ENCODE peak calls at places on chromosomes 5 and 9, in six cellular contexts. One of them, this sample, is unnamed.

GRCh38 chr5:92849798-92850197 is 731.2 kb downstream of the NR2F1-AS1 start:
- DNase-seq in GM13976: no peak
- DNase-seq in cardiac fibroblast: no peak
- DNase-seq in fibroblast of the aortic adventitia: peak
- DNase-seq in endothelial cell of umbilical vein: no peak
- DNase-seq in CD8-positive, alpha-beta T cell: no peak
- DNase-seq in this sample: no peak

GRCh38 chr9:83707518-83707767 is 315 bp downstream of the UBQLN1 start:
- DNase-seq in endothelial cell of umbilical vein: peak
- DNase-seq in GM13976: no peak
- DNase-seq in cardiac fibroblast: peak
- DNase-seq in CD8-positive, alpha-beta T cell: no peak
- DNase-seq in fibroblast of the aortic adventitia: no peak
- DNase-seq in this sample: no peak

GRCh38 chr5:67409342-67409741 is 212.7 kb upstream of the CD180 start:
- DNase-seq in cardiac fibroblast: no peak
- DNase-seq in endothelial cell of umbilical vein: no peak
- DNase-seq in fibroblast of the aortic adventitia: no peak
- DNase-seq in GM13976: no peak
- DNase-seq in CD8-positive, alpha-beta T cell: no peak
- DNase-seq in this sample: no peak

GRCh38 chr9:109907810-109908458 is 127.9 kb downstream of the PALM2AKAP2 start:
- DNase-seq in GM13976: no peak
- DNase-seq in CD8-positive, alpha-beta T cell: no peak
- DNase-seq in cardiac fibroblast: no peak
- DNase-seq in endothelial cell of umbilical vein: no peak
- DNase-seq in fibroblast of the aortic adventitia: no peak
- DNase-seq in this sample: no peak

GRCh38 chr5:146283344-146283761 is 55.3 kb upstream of the POU4F3 start:
- DNase-seq in cardiac fibroblast: peak
- DNase-seq in fibroblast of the aortic adventitia: peak
- DNase-seq in GM13976: no peak
- DNase-seq in endothelial cell of umbilical vein: peak
- DNase-seq in CD8-positive, alpha-beta T cell: no peak
- DNase-seq in this sample: no peak

GRCh38 chr5:177111720-177112394 is 21.7 kb upstream of the NSD1 start:
- DNase-seq in GM13976: peak
- DNase-seq in CD8-positive, alpha-beta T cell: peak
- DNase-seq in cardiac fibroblast: peak
- DNase-seq in fibroblast of the aortic adventitia: peak
- DNase-seq in endothelial cell of umbilical vein: peak
- DNase-seq in this sample: peak

GRCh38 chr9:32552172-32552872 is at the start of the genes SMIM27 and TOPORS:
- DNase-seq in endothelial cell of umbilical vein: peak
- DNase-seq in CD8-positive, alpha-beta T cell: peak
- DNase-seq in GM13976: peak
- DNase-seq in cardiac fibroblast: peak
- DNase-seq in fibroblast of the aortic adventitia: peak
- DNase-seq in this sample: peak

GRCh38 chr5:116420540-116420939 is 154.1 kb downstream of the SEMA6A start:
- DNase-seq in cardiac fibroblast: no peak
- DNase-seq in fibroblast of the aortic adventitia: no peak
- DNase-seq in endothelial cell of umbilical vein: peak
- DNase-seq in GM13976: no peak
- DNase-seq in CD8-positive, alpha-beta T cell: no peak
- DNase-seq in this sample: no peak

GRCh38 chr5:96529559-96529958 is 96.5 kb upstream of the PCSK1 start:
- DNase-seq in cardiac fibroblast: no peak
- DNase-seq in fibroblast of the aortic adventitia: no peak
- DNase-seq in CD8-positive, alpha-beta T cell: no peak
- DNase-seq in GM13976: no peak
- DNase-seq in endothelial cell of umbilical vein: no peak
- DNase-seq in this sample: no peak

GRCh38 chr9:101353683-101354082 is 31.1 kb downstream of the BAAT start:
- DNase-seq in GM13976: no peak
- DNase-seq in cardiac fibroblast: no peak
- DNase-seq in CD8-positive, alpha-beta T cell: no peak
- DNase-seq in fibroblast of the aortic adventitia: no peak
- DNase-seq in endothelial cell of umbilical vein: no peak
- DNase-seq in this sample: no peak

GRCh38 chr5:131246515-131246914 is 17.3 kb upstream of the CDC42SE2 start:
- DNase-seq in cardiac fibroblast: no peak
- DNase-seq in CD8-positive, alpha-beta T cell: no peak
- DNase-seq in endothelial cell of umbilical vein: no peak
- DNase-seq in fibroblast of the aortic adventitia: no peak
- DNase-seq in GM13976: no peak
- DNase-seq in this sample: no peak

GRCh38 chr5:142770650-142771609 is 753 bp downstream of the ARHGAP26 start:
- DNase-seq in CD8-positive, alpha-beta T cell: peak
- DNase-seq in GM13976: peak
- DNase-seq in endothelial cell of umbilical vein: peak
- DNase-seq in cardiac fibroblast: peak
- DNase-seq in fibroblast of the aortic adventitia: peak
- DNase-seq in this sample: peak

GRCh38 chr5:35954175-35954574 is 15.8 kb upstream of the CAPSL start:
- DNase-seq in GM13976: no peak
- DNase-seq in endothelial cell of umbilical vein: no peak
- DNase-seq in fibroblast of the aortic adventitia: no peak
- DNase-seq in cardiac fibroblast: no peak
- DNase-seq in CD8-positive, alpha-beta T cell: peak
- DNase-seq in this sample: no peak

GRCh38 chr9:35603986-35604577 is 980 bp upstream of the TESK1 start:
- DNase-seq in cardiac fibroblast: peak
- DNase-seq in endothelial cell of umbilical vein: peak
- DNase-seq in fibroblast of the aortic adventitia: peak
- DNase-seq in CD8-positive, alpha-beta T cell: peak
- DNase-seq in GM13976: peak
- DNase-seq in this sample: peak
- TF ChIP-seq CTCF in cardiac fibroblast: peak
- TF ChIP-seq CTCF in endothelial cell of umbilical vein: peak
- TF ChIP-seq CTCF in fibroblast of the aortic adventitia: peak
- TF ChIP-seq CTCF in CD8-positive, alpha-beta T cell: peak
- TF ChIP-seq CTCF in GM13976: peak
- TF ChIP-seq CTCF in this sample: peak

GRCh38 chr5:2611561-2612096 is 139.8 kb downstream of the IRX2 start:
- DNase-seq in GM13976: no peak
- DNase-seq in endothelial cell of umbilical vein: no peak
- DNase-seq in cardiac fibroblast: no peak
- DNase-seq in fibroblast of the aortic adventitia: no peak
- DNase-seq in CD8-positive, alpha-beta T cell: no peak
- DNase-seq in this sample: no peak

GRCh38 chr5:2615917-2616316 is 135.6 kb downstream of the IRX2 start:
- DNase-seq in endothelial cell of umbilical vein: no peak
- DNase-seq in cardiac fibroblast: no peak
- DNase-seq in fibroblast of the aortic adventitia: no peak
- DNase-seq in GM13976: no peak
- DNase-seq in CD8-positive, alpha-beta T cell: no peak
- DNase-seq in this sample: no peak

GRCh38 chr5:2621631-2622030 is 129.8 kb downstream of the IRX2 start:
- DNase-seq in fibroblast of the aortic adventitia: no peak
- DNase-seq in endothelial cell of umbilical vein: no peak
- DNase-seq in cardiac fibroblast: no peak
- DNase-seq in CD8-positive, alpha-beta T cell: no peak
- DNase-seq in GM13976: no peak
- DNase-seq in this sample: no peak

GRCh38 chr5:2614571-2614970 is 136.9 kb downstream of the IRX2 start:
- DNase-seq in CD8-positive, alpha-beta T cell: no peak
- DNase-seq in fibroblast of the aortic adventitia: no peak
- DNase-seq in endothelial cell of umbilical vein: no peak
- DNase-seq in GM13976: no peak
- DNase-seq in cardiac fibroblast: no peak
- DNase-seq in this sample: no peak

GRCh38 chr5:2617461-2617860 is 134.0 kb downstream of the IRX2 start:
- DNase-seq in fibroblast of the aortic adventitia: no peak
- DNase-seq in endothelial cell of umbilical vein: no peak
- DNase-seq in GM13976: no peak
- DNase-seq in CD8-positive, alpha-beta T cell: no peak
- DNase-seq in cardiac fibroblast: no peak
- DNase-seq in this sample: no peak
- TF ChIP-seq CTCF in fibroblast of the aortic adventitia: no peak
- TF ChIP-seq CTCF in endothelial cell of umbilical vein: no peak
- TF ChIP-seq CTCF in GM13976: no peak
- TF ChIP-seq CTCF in CD8-positive, alpha-beta T cell: no peak
- TF ChIP-seq CTCF in cardiac fibroblast: no peak
- TF ChIP-seq CTCF in this sample: no peak

GRCh38 chr5:109588281-109589035 is 101.3 kb upstream of the MAN2A1 start:
- DNase-seq in endothelial cell of umbilical vein: no peak
- DNase-seq in cardiac fibroblast: no peak
- DNase-seq in GM13976: no peak
- DNase-seq in fibroblast of the aortic adventitia: no peak
- DNase-seq in CD8-positive, alpha-beta T cell: no peak
- DNase-seq in this sample: no peak

GRCh38 chr5:109589239-109589638 is 100.5 kb upstream of the MAN2A1 start:
- DNase-seq in GM13976: no peak
- DNase-seq in fibroblast of the aortic adventitia: no peak
- DNase-seq in CD8-positive, alpha-beta T cell: no peak
- DNase-seq in endothelial cell of umbilical vein: no peak
- DNase-seq in cardiac fibroblast: no peak
- DNase-seq in this sample: no peak

GRCh38 chr5:109590799-109591198 is 98.9 kb upstream of the MAN2A1 start:
- DNase-seq in cardiac fibroblast: no peak
- DNase-seq in GM13976: no peak
- DNase-seq in fibroblast of the aortic adventitia: no peak
- DNase-seq in CD8-positive, alpha-beta T cell: no peak
- DNase-seq in endothelial cell of umbilical vein: no peak
- DNase-seq in this sample: no peak

GRCh38 chr5:109594217-109594616 is 95.5 kb upstream of the MAN2A1 start:
- DNase-seq in fibroblast of the aortic adventitia: no peak
- DNase-seq in cardiac fibroblast: no peak
- DNase-seq in endothelial cell of umbilical vein: no peak
- DNase-seq in GM13976: no peak
- DNase-seq in CD8-positive, alpha-beta T cell: no peak
- DNase-seq in this sample: no peak

DNA sequence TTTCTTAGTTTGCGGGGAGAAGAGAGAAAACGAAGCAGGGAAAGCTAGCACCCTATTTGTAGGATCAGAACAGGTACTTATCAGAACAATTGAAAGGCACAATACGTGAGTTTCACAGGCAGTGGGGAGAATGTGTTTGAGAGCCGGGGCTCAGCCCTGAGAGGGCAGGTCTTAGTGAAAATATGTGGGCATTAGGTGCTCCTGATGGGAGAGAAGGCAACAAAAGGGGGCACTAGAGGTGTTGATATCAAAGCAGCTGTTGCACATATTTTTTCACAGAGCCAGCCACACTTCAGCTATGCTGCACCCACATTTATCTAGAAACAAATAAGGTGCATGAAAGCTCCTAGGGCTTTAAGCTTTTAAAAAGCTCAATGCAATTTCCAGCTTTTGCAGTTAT is 99.7 kb upstream of the MAN2A1 start:
- DNase-seq in endothelial cell of umbilical vein: peak
- DNase-seq in fibroblast of the aortic adventitia: no peak
- DNase-seq in CD8-positive, alpha-beta T cell: no peak
- DNase-seq in GM13976: peak
- DNase-seq in cardiac fibroblast: no peak
- DNase-seq in this sample: no peak
- TF ChIP-seq CTCF in endothelial cell of umbilical vein: no peak
- TF ChIP-seq CTCF in fibroblast of the aortic adventitia: no peak
- TF ChIP-seq CTCF in CD8-positive, alpha-beta T cell: no peak
- TF ChIP-seq CTCF in GM13976: no peak
- TF ChIP-seq CTCF in cardiac fibroblast: no peak
- TF ChIP-seq CTCF in this sample: no peak

GRCh38 chr9:71368157-71368556 is 246.7 kb upstream of the TRPM3 start:
- DNase-seq in GM13976: no peak
- DNase-seq in fibroblast of the aortic adventitia: no peak
- DNase-seq in endothelial cell of umbilical vein: no peak
- DNase-seq in CD8-positive, alpha-beta T cell: no peak
- DNase-seq in cardiac fibroblast: no peak
- DNase-seq in this sample: no peak

GRCh38 chr9:71364196-71364955 is 243.0 kb upstream of the TRPM3 start:
- DNase-seq in endothelial cell of umbilical vein: no peak
- DNase-seq in fibroblast of the aortic adventitia: no peak
- DNase-seq in cardiac fibroblast: no peak
- DNase-seq in GM13976: no peak
- DNase-seq in CD8-positive, alpha-beta T cell: no peak
- DNase-seq in this sample: no peak

GRCh38 chr9:71361357-71361756 is 239.9 kb upstream of the TRPM3 start:
- DNase-seq in GM13976: no peak
- DNase-seq in endothelial cell of umbilical vein: no peak
- DNase-seq in CD8-positive, alpha-beta T cell: no peak
- DNase-seq in fibroblast of the aortic adventitia: no peak
- DNase-seq in cardiac fibroblast: no peak
- DNase-seq in this sample: no peak

GRCh38 chr9:71363286-71363961 is 242.0 kb upstream of the TRPM3 start:
- DNase-seq in endothelial cell of umbilical vein: no peak
- DNase-seq in fibroblast of the aortic adventitia: peak
- DNase-seq in GM13976: no peak
- DNase-seq in cardiac fibroblast: no peak
- DNase-seq in CD8-positive, alpha-beta T cell: no peak
- DNase-seq in this sample: no peak
- TF ChIP-seq CTCF in endothelial cell of umbilical vein: no peak
- TF ChIP-seq CTCF in fibroblast of the aortic adventitia: no peak
- TF ChIP-seq CTCF in GM13976: no peak
- TF ChIP-seq CTCF in cardiac fibroblast: no peak
- TF ChIP-seq CTCF in CD8-positive, alpha-beta T cell: no peak
- TF ChIP-seq CTCF in this sample: no peak

DNA sequence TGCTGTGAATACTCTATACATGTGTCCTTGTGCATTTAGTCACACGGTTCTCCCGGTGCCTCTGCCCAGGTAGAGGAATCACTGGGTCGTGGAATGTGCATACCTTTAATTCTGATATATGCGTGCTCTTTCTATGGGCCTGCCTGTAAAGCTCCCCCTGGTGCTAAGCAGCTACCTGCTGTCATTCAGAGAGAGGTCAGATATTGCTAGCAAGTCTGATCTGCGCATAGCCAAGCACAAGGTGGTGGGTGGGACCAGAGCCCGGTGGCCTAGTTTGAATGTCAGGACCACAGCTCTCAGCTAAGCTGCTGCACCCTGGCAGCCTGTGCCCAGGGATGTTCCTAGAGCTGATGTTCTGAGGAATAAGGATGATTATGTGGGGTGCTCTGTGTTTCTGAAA is 33.4 kb downstream of the TJP2 start:
- DNase-seq in CD8-positive, alpha-beta T cell: no peak
- DNase-seq in endothelial cell of umbilical vein: no peak
- DNase-seq in fibroblast of the aortic adventitia: no peak
- DNase-seq in cardiac fibroblast: no peak
- DNase-seq in GM13976: no peak
- DNase-seq in this sample: no peak
- TF ChIP-seq CTCF in CD8-positive, alpha-beta T cell: no peak
- TF ChIP-seq CTCF in endothelial cell of umbilical vein: no peak
- TF ChIP-seq CTCF in fibroblast of the aortic adventitia: no peak
- TF ChIP-seq CTCF in cardiac fibroblast: no peak
- TF ChIP-seq CTCF in GM13976: no peak
- TF ChIP-seq CTCF in this sample: no peak